ENCODE peak calls at places on chromosomes 2 and 18, in nine cellular contexts. One of them, this sample, is unnamed.

GRCh38 chr2:47779416-47779790 is 3.5 kb upstream of the MSH6 start:
- DNase-seq in uterus: no peak
- DNase-seq in hepatocyte: no peak
- DNase-seq in HCT116: no peak
- DNase-seq in tibial artery: no peak
- DNase-seq in heart left ventricle: no peak
- DNase-seq in OCI-LY7: no peak
- DNase-seq in fibroblast of lung: no peak
- DNase-seq in neuronal stem cell: no peak
- DNase-seq in this sample: no peak

GRCh38 chr2:239523944-239524310 is 123.1 kb upstream of the HDAC4 start:
- DNase-seq in OCI-LY7: no peak
- DNase-seq in heart left ventricle: no peak
- DNase-seq in hepatocyte: peak; percentile 56
- DNase-seq in fibroblast of lung: no peak
- DNase-seq in HCT116: no peak
- DNase-seq in tibial artery: no peak
- DNase-seq in uterus: peak; percentile 77
- DNase-seq in neuronal stem cell: no peak
- DNase-seq in this sample: no peak

GRCh38 chr2:86807462-86808275 is 17.0 kb upstream of the CD8A start:
- DNase-seq in uterus: no peak
- DNase-seq in OCI-LY7: no peak
- DNase-seq in hepatocyte: peak; percentile 73
- DNase-seq in neuronal stem cell: no peak
- DNase-seq in heart left ventricle: no peak
- DNase-seq in fibroblast of lung: peak; percentile 20
- DNase-seq in HCT116: peak; percentile 75
- DNase-seq in tibial artery: no peak
- DNase-seq in this sample: no peak

GRCh38 chr2:24874025-24874424 is 46.0 kb downstream of the ADCY3 start:
- DNase-seq in heart left ventricle: no peak
- DNase-seq in uterus: peak; percentile 45
- DNase-seq in tibial artery: no peak
- DNase-seq in HCT116: no peak
- DNase-seq in hepatocyte: no peak
- DNase-seq in fibroblast of lung: no peak
- DNase-seq in neuronal stem cell: no peak
- DNase-seq in OCI-LY7: no peak
- DNase-seq in this sample: no peak

GRCh38 chr2:28035163-28035690 is 144.7 kb downstream of the BABAM2 start:
- DNase-seq in neuronal stem cell: no peak
- DNase-seq in OCI-LY7: no peak
- DNase-seq in tibial artery: no peak
- DNase-seq in hepatocyte: no peak
- DNase-seq in heart left ventricle: no peak
- DNase-seq in HCT116: no peak
- DNase-seq in uterus: no peak
- DNase-seq in fibroblast of lung: no peak
- DNase-seq in this sample: no peak

GRCh38 chr2:21382980-21383520 is 259.3 kb downstream of the TDRD15 start:
- DNase-seq in uterus: no peak
- DNase-seq in neuronal stem cell: no peak
- DNase-seq in hepatocyte: no peak
- DNase-seq in OCI-LY7: no peak
- DNase-seq in tibial artery: no peak
- DNase-seq in heart left ventricle: no peak
- DNase-seq in HCT116: no peak
- DNase-seq in fibroblast of lung: no peak
- DNase-seq in this sample: no peak

GRCh38 chr2:137237055-137237454 is 471.7 kb downstream of the THSD7B start:
- DNase-seq in hepatocyte: no peak
- DNase-seq in OCI-LY7: no peak
- DNase-seq in tibial artery: no peak
- DNase-seq in uterus: no peak
- DNase-seq in neuronal stem cell: no peak
- DNase-seq in HCT116: no peak
- DNase-seq in heart left ventricle: no peak
- DNase-seq in fibroblast of lung: peak; percentile 77
- DNase-seq in this sample: no peak

GRCh38 chr2:196437626-196438025 is 201.9 kb upstream of the CCDC150 start:
- DNase-seq in fibroblast of lung: no peak
- DNase-seq in tibial artery: no peak
- DNase-seq in hepatocyte: no peak
- DNase-seq in neuronal stem cell: no peak
- DNase-seq in heart left ventricle: no peak
- DNase-seq in HCT116: no peak
- DNase-seq in uterus: no peak
- DNase-seq in OCI-LY7: no peak
- DNase-seq in this sample: no peak

GRCh38 chr2:215982465-215982875 is 30.9 kb downstream of the MREG start:
- DNase-seq in fibroblast of lung: peak; percentile 91
- DNase-seq in OCI-LY7: no peak
- DNase-seq in heart left ventricle: no peak
- DNase-seq in tibial artery: no peak
- DNase-seq in HCT116: peak; percentile 62
- DNase-seq in uterus: no peak
- DNase-seq in neuronal stem cell: no peak
- DNase-seq in hepatocyte: peak; percentile 69
- DNase-seq in this sample: no peak

GRCh38 chr2:118325556-118325955 is 237.3 kb downstream of the INSIG2 start:
- DNase-seq in neuronal stem cell: no peak
- DNase-seq in fibroblast of lung: no peak
- DNase-seq in tibial artery: no peak
- DNase-seq in uterus: no peak
- DNase-seq in HCT116: no peak
- DNase-seq in hepatocyte: no peak
- DNase-seq in OCI-LY7: no peak
- DNase-seq in heart left ventricle: no peak
- DNase-seq in this sample: no peak

GRCh38 chr2:156309106-156309505 is 23.4 kb downstream of the NR4A2 start:
- DNase-seq in HCT116: no peak
- DNase-seq in fibroblast of lung: no peak
- DNase-seq in uterus: no peak
- DNase-seq in tibial artery: no peak
- DNase-seq in hepatocyte: no peak
- DNase-seq in heart left ventricle: no peak
- DNase-seq in neuronal stem cell: no peak
- DNase-seq in OCI-LY7: no peak
- DNase-seq in this sample: no peak

GRCh38 chr2:16268301-16269000 is 328.1 kb downstream of the MYCN start:
- DNase-seq in hepatocyte: no peak
- DNase-seq in neuronal stem cell: no peak
- DNase-seq in HCT116: no peak
- DNase-seq in uterus: no peak
- DNase-seq in fibroblast of lung: no peak
- DNase-seq in tibial artery: no peak
- DNase-seq in heart left ventricle: no peak
- DNase-seq in OCI-LY7: no peak
- DNase-seq in this sample: no peak

GRCh38 chr18:31058897-31059296 is 16.4 kb upstream of the DSC3 start:
- DNase-seq in fibroblast of lung: no peak
- DNase-seq in HCT116: no peak
- DNase-seq in neuronal stem cell: no peak
- DNase-seq in tibial artery: no peak
- DNase-seq in hepatocyte: no peak
- DNase-seq in heart left ventricle: no peak
- DNase-seq in OCI-LY7: no peak
- DNase-seq in uterus: no peak
- DNase-seq in this sample: no peak

GRCh38 chr18:68735498-68736343 is 20.8 kb upstream of the TMX3 start:
- DNase-seq in fibroblast of lung: peak; percentile 58
- DNase-seq in uterus: no peak
- DNase-seq in OCI-LY7: peak; percentile 14
- DNase-seq in tibial artery: no peak
- DNase-seq in HCT116: peak; percentile 23
- DNase-seq in neuronal stem cell: peak; percentile 35
- DNase-seq in hepatocyte: peak; percentile 52
- DNase-seq in heart left ventricle: no peak
- DNase-seq in this sample: no peak

GRCh38 chr2:224180810-224181209 is 141.7 kb upstream of the SERPINE2 start:
- DNase-seq in hepatocyte: no peak
- DNase-seq in neuronal stem cell: no peak
- DNase-seq in HCT116: no peak
- DNase-seq in heart left ventricle: peak; percentile 22
- DNase-seq in uterus: no peak
- DNase-seq in OCI-LY7: no peak
- DNase-seq in fibroblast of lung: no peak
- DNase-seq in tibial artery: no peak
- DNase-seq in this sample: no peak

GRCh38 chr2:234674781-234675201 is 177.9 kb upstream of the ARL4C start:
- DNase-seq in heart left ventricle: no peak
- DNase-seq in tibial artery: no peak
- DNase-seq in fibroblast of lung: peak; percentile 82
- DNase-seq in OCI-LY7: no peak
- DNase-seq in neuronal stem cell: no peak
- DNase-seq in hepatocyte: peak; percentile 40
- DNase-seq in HCT116: no peak
- DNase-seq in uterus: no peak
- DNase-seq in this sample: no peak

GRCh38 chr18:29874519-29875098 is 1167.9 kb downstream of the DSC3 start:
- DNase-seq in hepatocyte: peak; percentile 46
- DNase-seq in neuronal stem cell: peak; percentile 20
- DNase-seq in uterus: no peak
- DNase-seq in OCI-LY7: peak; percentile 5
- DNase-seq in tibial artery: no peak
- DNase-seq in HCT116: peak; percentile 10
- DNase-seq in fibroblast of lung: peak; percentile 39
- DNase-seq in heart left ventricle: no peak
- DNase-seq in this sample: no peak

GRCh38 chr2:8168007-8168717 is 513.7 kb upstream of the ID2 start:
- DNase-seq in hepatocyte: no peak
- DNase-seq in OCI-LY7: no peak
- DNase-seq in heart left ventricle: no peak
- DNase-seq in HCT116: no peak
- DNase-seq in fibroblast of lung: no peak
- DNase-seq in tibial artery: no peak
- DNase-seq in neuronal stem cell: no peak
- DNase-seq in uterus: no peak
- DNase-seq in this sample: no peak

GRCh38 chr2:139160838-139161237 is 380.6 kb upstream of the NXPH2 start:
- DNase-seq in heart left ventricle: no peak
- DNase-seq in neuronal stem cell: no peak
- DNase-seq in hepatocyte: no peak
- DNase-seq in tibial artery: no peak
- DNase-seq in HCT116: no peak
- DNase-seq in fibroblast of lung: no peak
- DNase-seq in OCI-LY7: no peak
- DNase-seq in uterus: no peak
- DNase-seq in this sample: no peak
- H3K4me1 ChIP-seq in heart left ventricle: no peaks in the 10 kb centered on the region
- H3K4me1 ChIP-seq in neuronal stem cell: peaks cover 2% of the 10 kb centered on the region
- H3K4me1 ChIP-seq in hepatocyte: no peaks in the 10 kb centered on the region
- H3K4me1 ChIP-seq in tibial artery: no peaks in the 10 kb centered on the region
- H3K4me1 ChIP-seq in HCT116: no peaks in the 10 kb centered on the region
- H3K4me1 ChIP-seq in fibroblast of lung: no peaks in the 10 kb centered on the region
- H3K4me1 ChIP-seq in OCI-LY7: no peaks in the 10 kb centered on the region
- H3K4me1 ChIP-seq in uterus: no peaks in the 10 kb centered on the region
- H3K4me1 ChIP-seq in this sample: no peaks in the 10 kb centered on the region

GRCh38 chr2:30193104-30193681 is 38.1 kb upstream of the LBH start:
- DNase-seq in uterus: no peak
- DNase-seq in fibroblast of lung: peak; percentile 30
- DNase-seq in tibial artery: no peak
- DNase-seq in OCI-LY7: no peak
- DNase-seq in hepatocyte: peak; percentile 28
- DNase-seq in HCT116: no peak
- DNase-seq in neuronal stem cell: no peak
- DNase-seq in heart left ventricle: no peak
- DNase-seq in this sample: no peak

GRCh38 chr2:30191107-30191506 is 40.2 kb upstream of the LBH start:
- DNase-seq in fibroblast of lung: no peak
- DNase-seq in neuronal stem cell: no peak
- DNase-seq in hepatocyte: no peak
- DNase-seq in HCT116: no peak
- DNase-seq in uterus: no peak
- DNase-seq in tibial artery: no peak
- DNase-seq in OCI-LY7: no peak
- DNase-seq in heart left ventricle: no peak
- DNase-seq in this sample: no peak

GRCh38 chr2:30190637-30191036 is 40.7 kb upstream of the LBH start:
- DNase-seq in hepatocyte: no peak
- DNase-seq in OCI-LY7: no peak
- DNase-seq in HCT116: no peak
- DNase-seq in tibial artery: no peak
- DNase-seq in uterus: no peak
- DNase-seq in heart left ventricle: no peak
- DNase-seq in fibroblast of lung: no peak
- DNase-seq in neuronal stem cell: no peak
- DNase-seq in this sample: no peak

GRCh38 chr2:30192327-30192726 is 39.0 kb upstream of the LBH start:
- DNase-seq in neuronal stem cell: no peak
- DNase-seq in fibroblast of lung: no peak
- DNase-seq in uterus: no peak
- DNase-seq in hepatocyte: no peak
- DNase-seq in HCT116: no peak
- DNase-seq in heart left ventricle: no peak
- DNase-seq in OCI-LY7: no peak
- DNase-seq in tibial artery: no peak
- DNase-seq in this sample: no peak

DNA sequence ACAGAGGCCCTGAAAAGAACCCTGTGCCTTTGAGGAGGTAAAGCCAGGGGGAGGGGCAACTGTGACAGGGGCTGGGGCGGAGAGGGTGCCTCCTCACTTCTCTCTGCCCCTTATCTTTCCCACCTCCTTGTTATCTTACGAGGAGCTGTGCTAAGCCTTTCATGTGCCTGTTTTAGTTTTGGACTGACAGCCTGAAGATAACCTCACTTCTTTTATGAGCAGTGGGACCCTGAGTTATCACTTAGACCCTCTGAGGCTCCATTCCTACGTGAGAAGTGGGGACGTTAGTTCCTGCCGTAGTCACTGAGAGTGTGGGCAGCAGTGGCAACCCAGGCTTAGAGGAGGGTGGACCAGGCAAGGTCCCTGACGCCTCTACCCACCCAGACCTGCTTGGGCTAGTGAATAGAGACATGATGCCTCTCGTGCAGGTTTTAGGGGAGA is 39.5 kb upstream of the LBH start:
- DNase-seq in HCT116: no peak
- DNase-seq in heart left ventricle: no peak
- DNase-seq in uterus: no peak
- DNase-seq in neuronal stem cell: no peak
- DNase-seq in tibial artery: no peak
- DNase-seq in OCI-LY7: no peak
- DNase-seq in hepatocyte: no peak
- DNase-seq in fibroblast of lung: no peak
- DNase-seq in this sample: no peak
- H3K27ac ChIP-seq in HCT116: no peak overlapping the region
- H3K27ac ChIP-seq in heart left ventricle: no peak overlapping the region
- H3K27ac ChIP-seq in uterus: no peak overlapping the region
- H3K27ac ChIP-seq in neuronal stem cell: no peak overlapping the region
- H3K27ac ChIP-seq in tibial artery: no peak overlapping the region
- H3K27ac ChIP-seq in OCI-LY7: no peak overlapping the region
- H3K27ac ChIP-seq in hepatocyte: no peak overlapping the region
- H3K27ac ChIP-seq in fibroblast of lung: no peak overlapping the region
- H3K27ac ChIP-seq in this sample: no peak overlapping the region

GRCh38 chr2:66897181-66897580 is 462.3 kb downstream of the MEIS1 start:
- DNase-seq in OCI-LY7: no peak
- DNase-seq in uterus: peak; percentile 79
- DNase-seq in fibroblast of lung: peak; percentile 87
- DNase-seq in tibial artery: no peak
- DNase-seq in hepatocyte: no peak
- DNase-seq in HCT116: no peak
- DNase-seq in neuronal stem cell: no peak
- DNase-seq in heart left ventricle: no peak
- DNase-seq in this sample: no peak
- H3K4me3 ChIP-seq in OCI-LY7: no peak overlapping the region
- H3K4me3 ChIP-seq in uterus: no peak overlapping the region
- H3K4me3 ChIP-seq in fibroblast of lung: no peak overlapping the region
- H3K4me3 ChIP-seq in tibial artery: no peak overlapping the region
- H3K4me3 ChIP-seq in hepatocyte: no peak overlapping the region
- H3K4me3 ChIP-seq in HCT116: no peak overlapping the region
- H3K4me3 ChIP-seq in neuronal stem cell: no peak overlapping the region
- H3K4me3 ChIP-seq in heart left ventricle: no peak overlapping the region
- H3K4me3 ChIP-seq in this sample: no peak overlapping the region

GRCh38 chr2:10333247-10333613 is 30.5 kb downstream of the HPCAL1 start:
- DNase-seq in neuronal stem cell: no peak
- DNase-seq in fibroblast of lung: no peak
- DNase-seq in HCT116: no peak
- DNase-seq in heart left ventricle: no peak
- DNase-seq in hepatocyte: no peak
- DNase-seq in OCI-LY7: no peak
- DNase-seq in tibial artery: no peak
- DNase-seq in uterus: no peak
- DNase-seq in this sample: no peak
- H3K4me1 ChIP-seq in neuronal stem cell: peaks cover 28% of the 10 kb centered on the region
- H3K4me1 ChIP-seq in fibroblast of lung: peaks cover 3% of the 10 kb centered on the region
- H3K4me1 ChIP-seq in HCT116: peaks cover 51% of the 10 kb centered on the region
- H3K4me1 ChIP-seq in heart left ventricle: peaks cover 53% of the 10 kb centered on the region
- H3K4me1 ChIP-seq in hepatocyte: peaks cover 30% of the 10 kb centered on the region
- H3K4me1 ChIP-seq in OCI-LY7: peaks cover 53% of the 10 kb centered on the region
- H3K4me1 ChIP-seq in tibial artery: no peaks in the 10 kb centered on the region
- H3K4me1 ChIP-seq in uterus: no peaks in the 10 kb centered on the region
- H3K4me1 ChIP-seq in this sample: peaks cover 33% of the 10 kb centered on the region